ENCODE peak calls at places on chromosome 2, in four cellular contexts. E, X, O and M are unnamed samples.

GRCh38 chr2:3517948-3518495 is 1.3 kb downstream of the ADI1 start:
- DNase-seq in O (no peak), E (no peak), X (no peak), M (no peak)

GRCh38 chr2:41955641-41956040 is 92.2 kb upstream of the PKDCC start:
- DNase-seq in X (no peak), O (no peak), E (no peak), M (no peak)

GRCh38 chr2:55033076-55033742 is 17.0 kb downstream of the RTN4 start:
- DNase-seq in O (no peak), E (no peak), X (no peak), M (no peak)

GRCh38 chr2:138237657-138238384 is 263.7 kb upstream of the SPOPL start:
- DNase-seq in O (peak; percentile 25), E (no peak), X (no peak), M (no peak)

GRCh38 chr2:167749016-167749415 is 498.4 kb downstream of the STK39 start:
- DNase-seq in O (no peak), X (no peak), E (no peak), M (no peak)

GRCh38 chr2:85390941-85391669 is 19.1 kb downstream of the CAPG start:
- DNase-seq in E (peak; percentile 62), X (peak; percentile 69), O (peak; percentile 75), M (peak; percentile 61)

GRCh38 chr2:180231015-180231414 is 223.9 kb upstream of the CWC22 start:
- DNase-seq in E (no peak), O (no peak), X (no peak), M (no peak)

GRCh38 chr2:64859208-64860161 is 129.7 kb upstream of the SLC1A4 start:
- DNase-seq in O (peak; percentile 92), X (peak; percentile 89), E (peak; percentile 79), M (peak; percentile 95)

GRCh38 chr2:138081225-138082073 is 117.2 kb downstream of the HNMT start:
- DNase-seq in O (no peak), X (no peak), E (no peak), M (no peak)

GRCh38 chr2:168525020-168525419 is 68.9 kb downstream of the CERS6 start:
- DNase-seq in O (no peak), E (no peak), X (no peak), M (no peak)

GRCh38 chr2:28361991-28362710 is 30.5 kb upstream of the FOSL2 start:
- DNase-seq in O (no peak), E (no peak), X (no peak), M (no peak)

GRCh38 chr2:152587187-152587947 is 129.9 kb downstream of the PRPF40A start:
- DNase-seq in X (no peak), O (no peak), E (no peak), M (no peak)

GRCh38 chr2:141021109-141021508 is 1109.7 kb downstream of the LRP1B start:
- DNase-seq in X (no peak), E (no peak), O (no peak), M (no peak)

GRCh38 chr2:128366746-128367511 is 48.3 kb upstream of the HS6ST1 start:
- DNase-seq in E (no peak), O (no peak), X (no peak), M (no peak)